ENCODE peak calls at places on chromosome X, in six cellular contexts. E is T-helper 2 cell; M is stimulated activated CD4-positive, alpha-beta T cell treated with anti-CD3 and anti-CD28 coated beads, Interleukin-12 subunit alpha, Interleukin-12 subunit beta, amount 100 ng/mL, for 4 hours; D is activated CD4-positive, alpha-beta T cell treated with anti-CD3 and anti-CD28 coated beads, Interleukin-2, amount 50 U/mL, for 1 hour; Y is NCI-H345; C is fibroblast of mammary gland. Q is an unnamed sample.

GRCh38 chrX:362937-363620 is 23.6 kb downstream of the PPP2R3B start:
- DNase-seq in C (no peak), M (no peak), Y (no peak), D (no peak), E (no peak), Q (no peak)

GRCh38 chrX:108640817-108641216 is 95.5 kb downstream of the IRS4 start:
- DNase-seq in M (no peak), C (no peak), E (no peak), D (no peak), Y (no peak), Q (no peak)

GRCh38 chrX:30957753-30958152 is 68.7 kb upstream of the TAB3 start:
- DNase-seq in D (no peak), M (no peak), E (no peak), Y (no peak), C (peak; percentile 35), Q (no peak)

GRCh38 chrX:39883664-39884063 is 214.1 kb downstream of the BCOR start:
- DNase-seq in Y (no peak), D (no peak), M (peak; percentile 24), E (peak; percentile 85), C (no peak), Q (no peak)

GRCh38 chrX:51697397-51697796 is 12.9 kb upstream of the CENPVL1 start:
- DNase-seq in Y (no peak), D (no peak), M (no peak), C (no peak), E (no peak), Q (no peak)

GRCh38 chrX:3712080-3712869 is 1.2 kb downstream of the PRKX start:
- DNase-seq in M (peak; percentile 2), D (no peak), C (peak; percentile 40), E (peak; percentile 36), Y (no peak), Q (no peak)

GRCh38 chrX:74924449-74925209 is 623 bp downstream of the NEXMIF start:
- DNase-seq in C (no peak), Y (peak; percentile 63), D (peak; percentile 26), E (peak; percentile 69), M (peak; percentile 20), Q (peak; percentile 39)

GRCh38 chrX:52874661-52875060 is 6.8 kb upstream of the XAGE3 start:
- DNase-seq in C (no peak), D (no peak), Y (no peak), E (peak; percentile 35), M (no peak), Q (no peak)

GRCh38 chrX:73728518-73729023 is 165.6 kb downstream of the CHIC1 start:
- DNase-seq in D (no peak), M (no peak), E (no peak), Y (no peak), C (no peak), Q (no peak)

GRCh38 chrX:74656079-74656745 is 41.8 kb upstream of the RLIM start:
- DNase-seq in M (no peak), C (no peak), Y (no peak), D (no peak), E (no peak), Q (no peak)